ENCODE peak calls at places on chromosomes 4 and X, in ten cellular contexts. M is activated effector memory CD4-positive, alpha-beta T cell treated with Interleukin-2 at 50 U/mL for 16 hours; E is foreskin fibroblast; P is right cardiac atrium; N is IMR-90; S is AG08396; G is Peyer's patch; Q is AG04449; O is fibroblast of mammary gland; B is endothelial cell. X is an unnamed sample.

GRCh38 chr4:25368315-25368714 is 8.7 kb upstream of the ANAPC4 start:
- DNase-seq in O (no peak), G (no peak), E (no peak), M (no peak), P (no peak), N (no peak), B (no peak), S (no peak), Q (no peak), X (no peak)

GRCh38 chrX:42119076-42119475 is 195.7 kb upstream of the CASK start:
- DNase-seq in G (no peak), Q (no peak), N (peak), P (no peak), O (peak), S (no peak), M (no peak), E (peak), B (no peak), X (no peak)

GRCh38 chr4:3286335-3287175 is 6.3 kb upstream of the RGS12 start:
- DNase-seq in M (no peak), G (peak), P (peak), Q (no peak), B (no peak), N (no peak), E (no peak), O (no peak), S (no peak), X (no peak)

GRCh38 chr4:169009281-169010124 is 552 bp downstream of the CBR4 start:
- DNase-seq in S (peak), G (peak), Q (no peak), E (peak), O (peak), M (peak), N (peak), B (peak), P (peak), X (peak)

GRCh38 chr4:141375855-141376254 is 155.2 kb downstream of the ZNF330 start:
- DNase-seq in Q (peak), E (peak), P (no peak), N (peak), S (peak), G (no peak), M (no peak), O (peak), B (no peak), X (no peak)

GRCh38 chr4:152115794-152116193 is 355.0 kb upstream of the GATB start:
- DNase-seq in G (peak), E (no peak), S (no peak), Q (no peak), O (no peak), N (no peak), P (peak), M (peak), B (peak), X (peak)

GRCh38 chrX:40010550-40011364 is 87.0 kb downstream of the BCOR start:
- DNase-seq in S (no peak), M (no peak), B (peak), G (no peak), Q (no peak), O (no peak), N (no peak), E (no peak), P (no peak), X (peak)

GRCh38 chr4:140300271-140300970 is 73.0 kb upstream of the SCOC start:
- DNase-seq in N (peak), G (no peak), E (peak), Q (peak), P (no peak), S (peak), O (peak), B (no peak), M (no peak), X (no peak)

GRCh38 chrX:44303119-44303518 is 40.4 kb downstream of the EFHC2 start:
- DNase-seq in B (no peak), M (no peak), G (no peak), O (no peak), N (no peak), S (no peak), E (no peak), Q (no peak), P (no peak), X (no peak)

GRCh38 chr4:16524911-16525574 is 298.8 kb upstream of the TAPT1 start:
- DNase-seq in S (peak), O (peak), G (no peak), P (peak), Q (no peak), N (peak), B (no peak), M (no peak), E (peak), X (no peak)

GRCh38 chr4:28287837-28288236 is 1427.2 kb downstream of the STIM2 start:
- DNase-seq in M (no peak), B (no peak), Q (peak), E (peak), G (no peak), P (no peak), N (peak), S (peak), O (peak), X (no peak)

GRCh38 chrX:70444326-70445196 is at the start of gene DLG3:
- DNase-seq in M (no peak), E (no peak), Q (no peak), O (peak), S (peak), B (peak), N (peak), P (peak), G (peak), X (peak)

GRCh38 chr4:18689308-18689915 is 667.9 kb upstream of the LCORL start:
- DNase-seq in B (peak), Q (peak), S (peak), M (no peak), O (peak), N (peak), G (peak), P (no peak), E (peak), X (no peak)

GRCh38 chr4:6005175-6005574 is 13.1 kb downstream of the C4orf50 start:
- DNase-seq in G (no peak), N (no peak), B (no peak), E (no peak), O (no peak), S (no peak), P (no peak), Q (no peak), M (no peak), X (no peak)

GRCh38 chr4:139921551-139922184 is 232.3 kb downstream of the MAML3 start:
- DNase-seq in S (no peak), G (no peak), P (no peak), M (no peak), O (no peak), Q (no peak), B (no peak), N (no peak), E (no peak), X (no peak)

GRCh38 chr4:153248641-153249198 is 44.5 kb downstream of the TRIM2 start:
- DNase-seq in B (no peak), S (no peak), O (no peak), N (no peak), M (no peak), G (no peak), Q (no peak), P (no peak), E (no peak), X (no peak)

GRCh38 chr4:172871381-172871780 is 297.2 kb upstream of the GALNT7 start:
- DNase-seq in Q (no peak), P (no peak), O (peak), G (no peak), M (no peak), E (no peak), S (no peak), N (no peak), B (no peak), X (no peak)

GRCh38 chrX:45202171-45202570 is 1.5 kb upstream of the DIPK2B start:
- DNase-seq in N (no peak), G (no peak), P (no peak), O (no peak), Q (no peak), S (no peak), E (no peak), B (no peak), M (no peak), X (no peak)

GRCh38 chr4:77797239-77797638 is 21.9 kb downstream of the CNOT6L start:
- DNase-seq in G (no peak), E (no peak), Q (no peak), N (no peak), M (no peak), S (no peak), P (no peak), B (no peak), O (peak), X (no peak)

GRCh38 chr4:38319456-38320348 is 344.3 kb upstream of the KLF3 start:
- DNase-seq in N (peak), B (peak), E (peak), M (peak), O (peak), Q (peak), G (peak), S (peak), P (peak), X (peak)

GRCh38 chr4:184688447-184688846 is 38.9 kb downstream of the PRIMPOL start:
- DNase-seq in Q (peak), O (peak), N (peak), B (peak), P (no peak), M (no peak), S (peak), E (peak), G (no peak), X (no peak)

GRCh38 chr4:16875487-16875886 is 23.0 kb downstream of the LDB2 start:
- DNase-seq in S (peak), E (peak), B (no peak), M (no peak), P (no peak), G (no peak), Q (peak), O (peak), N (peak), X (no peak)

GRCh38 chrX:21374163-21374993 is at the start of gene CNKSR2:
- DNase-seq in P (peak), G (peak), M (peak), S (peak), E (no peak), B (peak), O (peak), Q (no peak), N (peak), X (peak)

GRCh38 chrX:133645977-133646750 is 230.9 kb upstream of the GPC4 start:
- DNase-seq in G (no peak), S (peak), E (no peak), M (no peak), P (no peak), Q (no peak), O (peak), N (peak), B (no peak), X (no peak)

GRCh38 chrX:13087322-13088154 is 43.1 kb upstream of the FAM9C start:
- DNase-seq in E (no peak), N (peak), M (no peak), S (no peak), Q (no peak), B (no peak), O (no peak), G (peak), P (no peak), X (peak)

X was measured in activated T-cell treated with anti-CD3 and anti-CD28 coated beads, Interleukin-2, amount 50 U/mL, for 1 hour.